ENCODE peak calls at places on chromosome 21, in six cellular contexts. One of them, this sample, is unnamed.

GRCh38 chr21:29657228-29657989 is 282.4 kb downstream of the GRIK1 start:
- DNase-seq in kidney epithelial cell: no peak
- DNase-seq in spleen: no peak
- DNase-seq in CD8-positive, alpha-beta T cell: no peak
- DNase-seq in AG04450: no peak
- DNase-seq in LNCaP clone FGC: no peak
- DNase-seq in this sample: no peak

GRCh38 chr21:40146201-40146890 is 279.1 kb downstream of the PCP4 start:
- DNase-seq in kidney epithelial cell: no peak
- DNase-seq in spleen: no peak
- DNase-seq in CD8-positive, alpha-beta T cell: no peak
- DNase-seq in AG04450: no peak
- DNase-seq in LNCaP clone FGC: peak
- DNase-seq in this sample: no peak

GRCh38 chr21:36769051-36769867 is 70.3 kb downstream of the SIM2 start:
- DNase-seq in kidney epithelial cell: no peak
- DNase-seq in spleen: no peak
- DNase-seq in CD8-positive, alpha-beta T cell: no peak
- DNase-seq in AG04450: no peak
- DNase-seq in LNCaP clone FGC: peak
- DNase-seq in this sample: no peak

GRCh38 chr21:37257967-37258877 is 8.9 kb downstream of the VPS26C start:
- DNase-seq in kidney epithelial cell: no peak
- DNase-seq in spleen: peak
- DNase-seq in CD8-positive, alpha-beta T cell: peak
- DNase-seq in AG04450: no peak
- DNase-seq in LNCaP clone FGC: peak
- DNase-seq in this sample: no peak

GRCh38 chr21:34037446-34037845 is 35.9 kb upstream of the MRPS6 start:
- DNase-seq in kidney epithelial cell: no peak
- DNase-seq in spleen: no peak
- DNase-seq in CD8-positive, alpha-beta T cell: no peak
- DNase-seq in AG04450: peak
- DNase-seq in LNCaP clone FGC: no peak
- DNase-seq in this sample: no peak

GRCh38 chr21:29499229-29499628 is 200.5 kb downstream of the BACH1 start:
- DNase-seq in kidney epithelial cell: no peak
- DNase-seq in spleen: no peak
- DNase-seq in CD8-positive, alpha-beta T cell: no peak
- DNase-seq in AG04450: no peak
- DNase-seq in LNCaP clone FGC: no peak
- DNase-seq in this sample: no peak

GRCh38 chr21:35850029-35850428 is 210.3 kb downstream of the SETD4 start:
- DNase-seq in kidney epithelial cell: no peak
- DNase-seq in spleen: no peak
- DNase-seq in CD8-positive, alpha-beta T cell: no peak
- DNase-seq in AG04450: peak
- DNase-seq in LNCaP clone FGC: no peak
- DNase-seq in this sample: no peak

GRCh38 chr21:26717146-26717739 is 128.0 kb downstream of the ADAMTS1 start:
- DNase-seq in kidney epithelial cell: no peak
- DNase-seq in spleen: no peak
- DNase-seq in CD8-positive, alpha-beta T cell: no peak
- DNase-seq in AG04450: no peak
- DNase-seq in LNCaP clone FGC: no peak
- DNase-seq in this sample: no peak

GRCh38 chr21:17602874-17603273 is 9.8 kb downstream of the BTG3 start:
- DNase-seq in kidney epithelial cell: no peak
- DNase-seq in spleen: no peak
- DNase-seq in CD8-positive, alpha-beta T cell: no peak
- DNase-seq in AG04450: no peak
- DNase-seq in LNCaP clone FGC: no peak
- DNase-seq in this sample: no peak

GRCh38 chr21:29277442-29277841 is 21.3 kb upstream of the BACH1 start:
- DNase-seq in kidney epithelial cell: no peak
- DNase-seq in spleen: no peak
- DNase-seq in CD8-positive, alpha-beta T cell: no peak
- DNase-seq in AG04450: no peak
- DNase-seq in LNCaP clone FGC: no peak
- DNase-seq in this sample: no peak

GRCh38 chr21:17406202-17406601 is 106.6 kb upstream of the CXADR start:
- DNase-seq in kidney epithelial cell: no peak
- DNase-seq in spleen: no peak
- DNase-seq in CD8-positive, alpha-beta T cell: no peak
- DNase-seq in AG04450: no peak
- DNase-seq in LNCaP clone FGC: no peak
- DNase-seq in this sample: no peak

GRCh38 chr21:25307489-25307888 is 299.8 kb downstream of the MRPL39 start:
- DNase-seq in kidney epithelial cell: no peak
- DNase-seq in spleen: no peak
- DNase-seq in CD8-positive, alpha-beta T cell: no peak
- DNase-seq in AG04450: peak
- DNase-seq in LNCaP clone FGC: no peak
- DNase-seq in this sample: no peak

GRCh38 chr21:31414601-31415000 is 70.5 kb upstream of the TIAM1 start:
- DNase-seq in kidney epithelial cell: no peak
- DNase-seq in spleen: no peak
- DNase-seq in CD8-positive, alpha-beta T cell: no peak
- DNase-seq in AG04450: no peak
- DNase-seq in LNCaP clone FGC: no peak
- DNase-seq in this sample: no peak

GRCh38 chr21:34802180-34802899 is 133.5 kb downstream of the CLIC6 start:
- DNase-seq in kidney epithelial cell: no peak
- DNase-seq in spleen: no peak
- DNase-seq in CD8-positive, alpha-beta T cell: no peak
- DNase-seq in AG04450: no peak
- DNase-seq in LNCaP clone FGC: no peak
- DNase-seq in this sample: no peak

GRCh38 chr21:33703750-33704606 is 61.7 kb downstream of the ITSN1 start:
- DNase-seq in kidney epithelial cell: no peak
- DNase-seq in spleen: no peak
- DNase-seq in CD8-positive, alpha-beta T cell: no peak
- DNase-seq in AG04450: no peak
- DNase-seq in LNCaP clone FGC: no peak
- DNase-seq in this sample: no peak

GRCh38 chr21:26124421-26124833 is 46.1 kb downstream of the APP start:
- DNase-seq in kidney epithelial cell: no peak
- DNase-seq in spleen: no peak
- DNase-seq in CD8-positive, alpha-beta T cell: no peak
- DNase-seq in AG04450: no peak
- DNase-seq in LNCaP clone FGC: peak
- DNase-seq in this sample: no peak

GRCh38 chr21:46649356-46649755 is 13.9 kb downstream of the PRMT2 start:
- DNase-seq in kidney epithelial cell: no peak
- DNase-seq in spleen: peak
- DNase-seq in CD8-positive, alpha-beta T cell: no peak
- DNase-seq in AG04450: no peak
- DNase-seq in LNCaP clone FGC: no peak
- DNase-seq in this sample: no peak

GRCh38 chr21:34795152-34796141 is 126.7 kb downstream of the CLIC6 start:
- DNase-seq in kidney epithelial cell: no peak
- DNase-seq in spleen: no peak
- DNase-seq in CD8-positive, alpha-beta T cell: no peak
- DNase-seq in AG04450: no peak
- DNase-seq in LNCaP clone FGC: no peak
- DNase-seq in this sample: peak

GRCh38 chr21:32570456-32570855 is 14.9 kb downstream of the TCP10L start:
- DNase-seq in kidney epithelial cell: no peak
- DNase-seq in spleen: no peak
- DNase-seq in CD8-positive, alpha-beta T cell: no peak
- DNase-seq in AG04450: no peak
- DNase-seq in LNCaP clone FGC: no peak
- DNase-seq in this sample: no peak

GRCh38 chr21:35198004-35198403 is 148.9 kb upstream of the RUNX1 start:
- DNase-seq in kidney epithelial cell: peak
- DNase-seq in spleen: no peak
- DNase-seq in CD8-positive, alpha-beta T cell: no peak
- DNase-seq in AG04450: peak
- DNase-seq in LNCaP clone FGC: no peak
- DNase-seq in this sample: peak

GRCh38 chr21:24514081-24514733 is 1093.1 kb downstream of the MRPL39 start:
- DNase-seq in kidney epithelial cell: no peak
- DNase-seq in spleen: no peak
- DNase-seq in CD8-positive, alpha-beta T cell: no peak
- DNase-seq in AG04450: no peak
- DNase-seq in LNCaP clone FGC: no peak
- DNase-seq in this sample: no peak

GRCh38 chr21:31233711-31234110 is 110.3 kb downstream of the TIAM1 start:
- DNase-seq in kidney epithelial cell: no peak
- DNase-seq in spleen: no peak
- DNase-seq in CD8-positive, alpha-beta T cell: no peak
- DNase-seq in AG04450: no peak
- DNase-seq in LNCaP clone FGC: no peak
- DNase-seq in this sample: no peak

GRCh38 chr21:33470701-33471100 is 9.1 kb downstream of the TMEM50B start:
- DNase-seq in kidney epithelial cell: no peak
- DNase-seq in spleen: no peak
- DNase-seq in CD8-positive, alpha-beta T cell: no peak
- DNase-seq in AG04450: no peak
- DNase-seq in LNCaP clone FGC: no peak
- DNase-seq in this sample: no peak

GRCh38 chr21:35390013-35390776 is 341.1 kb upstream of the RUNX1 start:
- DNase-seq in kidney epithelial cell: peak
- DNase-seq in spleen: no peak
- DNase-seq in CD8-positive, alpha-beta T cell: no peak
- DNase-seq in AG04450: no peak
- DNase-seq in LNCaP clone FGC: no peak
- DNase-seq in this sample: peak

GRCh38 chr21:18951291-18952038 is 547.9 kb upstream of the TMPRSS15 start:
- DNase-seq in kidney epithelial cell: peak
- DNase-seq in spleen: no peak
- DNase-seq in CD8-positive, alpha-beta T cell: no peak
- DNase-seq in AG04450: no peak
- DNase-seq in LNCaP clone FGC: peak
- DNase-seq in this sample: no peak

GRCh38 chr21:18950045-18950740 is 546.6 kb upstream of the TMPRSS15 start:
- DNase-seq in kidney epithelial cell: no peak
- DNase-seq in spleen: no peak
- DNase-seq in CD8-positive, alpha-beta T cell: no peak
- DNase-seq in AG04450: no peak
- DNase-seq in LNCaP clone FGC: no peak
- DNase-seq in this sample: no peak

GRCh38 chr21:18959817-18960216 is 556.2 kb upstream of the TMPRSS15 start:
- DNase-seq in kidney epithelial cell: no peak
- DNase-seq in spleen: no peak
- DNase-seq in CD8-positive, alpha-beta T cell: no peak
- DNase-seq in AG04450: no peak
- DNase-seq in LNCaP clone FGC: no peak
- DNase-seq in this sample: no peak

DNA sequence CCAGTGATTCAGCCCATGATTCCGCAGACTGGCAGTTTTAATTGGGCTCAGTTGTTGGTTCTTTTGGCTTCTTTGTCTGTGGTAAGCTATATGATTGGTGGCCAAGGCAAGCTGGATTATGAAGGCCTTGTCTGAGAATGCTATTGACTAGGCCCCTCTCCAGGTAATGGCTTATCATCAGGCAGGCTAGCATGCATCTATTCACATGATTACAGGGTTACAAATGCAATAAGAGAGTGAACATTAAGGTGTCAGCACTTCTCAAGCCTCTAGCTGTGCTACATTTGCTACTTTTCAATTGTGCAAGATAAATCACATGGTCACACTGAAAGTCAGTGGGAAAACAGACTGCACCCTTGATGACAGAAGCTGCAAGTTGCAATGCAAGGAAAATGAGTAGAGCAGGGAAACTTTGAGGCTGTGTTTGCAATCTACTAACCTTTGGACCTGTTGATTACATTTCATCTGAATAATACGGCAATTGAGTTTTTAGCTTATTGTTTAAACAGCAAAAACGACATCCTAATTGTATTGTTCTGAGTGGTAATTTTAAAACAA is 550.9 kb upstream of the TMPRSS15 start:
- DNase-seq in kidney epithelial cell: no peak
- DNase-seq in spleen: no peak
- DNase-seq in CD8-positive, alpha-beta T cell: no peak
- DNase-seq in AG04450: no peak
- DNase-seq in LNCaP clone FGC: no peak
- DNase-seq in this sample: no peak
- H3K4me3 ChIP-seq in kidney epithelial cell: no peak
- H3K4me3 ChIP-seq in spleen: no peak
- H3K4me3 ChIP-seq in CD8-positive, alpha-beta T cell: no peak
- H3K4me3 ChIP-seq in AG04450: no peak
- H3K4me3 ChIP-seq in LNCaP clone FGC: no peak
- H3K4me3 ChIP-seq in this sample: no peak

GRCh38 chr21:41169258-41169576 is 1.3 kb downstream of the BACE2 start:
- DNase-seq in kidney epithelial cell: no peak
- DNase-seq in spleen: no peak
- DNase-seq in CD8-positive, alpha-beta T cell: no peak
- DNase-seq in AG04450: no peak
- DNase-seq in LNCaP clone FGC: no peak
- DNase-seq in this sample: no peak
- H3K4me3 ChIP-seq in kidney epithelial cell: peak
- H3K4me3 ChIP-seq in spleen: peak
- H3K4me3 ChIP-seq in CD8-positive, alpha-beta T cell: no peak
- H3K4me3 ChIP-seq in AG04450: peak
- H3K4me3 ChIP-seq in LNCaP clone FGC: no peak
- H3K4me3 ChIP-seq in this sample: peak

DNA sequence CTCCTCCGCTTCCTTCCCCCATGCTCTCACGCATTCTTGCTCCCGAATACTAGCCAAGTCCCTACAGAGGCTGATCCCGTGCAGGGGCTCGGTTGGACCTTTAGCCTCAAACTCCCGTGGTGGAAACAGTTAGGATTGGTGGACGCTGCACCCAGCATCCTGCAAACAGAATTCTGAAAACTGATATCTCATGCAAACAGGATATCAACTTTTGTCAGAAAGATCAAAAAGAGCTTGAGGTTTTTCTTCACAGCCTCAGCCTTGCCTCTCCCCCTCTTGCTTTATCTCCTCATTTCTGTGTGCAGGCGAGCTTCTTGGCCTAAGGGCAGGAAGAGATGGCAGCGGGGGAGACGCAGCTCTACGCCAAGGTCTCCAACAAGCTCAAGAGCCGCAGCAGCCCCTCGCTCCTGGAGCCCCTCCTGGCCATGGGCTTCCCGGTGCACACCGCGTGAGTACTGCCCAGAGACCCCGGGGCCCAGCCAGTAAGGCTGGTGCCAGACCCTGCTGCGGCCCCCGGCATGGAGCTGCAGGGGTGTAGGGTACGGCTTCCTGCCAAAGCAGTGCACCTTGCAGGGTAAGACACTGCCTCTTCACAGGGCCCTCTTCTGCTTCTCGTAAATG is at the start of gene UBASH3A:
- DNase-seq in kidney epithelial cell: no peak
- DNase-seq in spleen: peak
- DNase-seq in CD8-positive, alpha-beta T cell: peak
- DNase-seq in AG04450: no peak
- DNase-seq in LNCaP clone FGC: no peak
- DNase-seq in this sample: no peak
- H3K4me3 ChIP-seq in kidney epithelial cell: no peak
- H3K4me3 ChIP-seq in spleen: peak
- H3K4me3 ChIP-seq in CD8-positive, alpha-beta T cell: peak
- H3K4me3 ChIP-seq in AG04450: no peak
- H3K4me3 ChIP-seq in LNCaP clone FGC: no peak
- H3K4me3 ChIP-seq in this sample: no peak

DNA sequence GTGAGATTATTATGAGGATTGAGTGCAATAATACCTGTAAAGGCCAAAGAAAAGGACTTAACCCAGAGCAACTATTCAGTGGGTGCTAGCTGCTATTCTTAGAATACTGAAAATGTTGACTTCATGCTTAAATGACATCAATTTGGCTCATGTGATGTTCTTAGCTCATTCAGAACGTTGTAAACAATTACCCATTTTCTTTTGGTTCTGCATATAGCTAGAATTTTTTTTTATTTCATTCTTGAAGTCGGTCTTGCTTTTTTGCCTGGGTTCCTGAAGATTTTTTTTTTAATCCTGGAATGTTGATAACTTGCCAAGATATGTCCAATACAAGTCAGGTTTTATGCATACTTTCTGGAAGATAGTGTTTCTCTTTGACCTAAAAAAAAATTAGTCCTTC is 772.0 kb downstream of the LTN1 start:
- DNase-seq in kidney epithelial cell: no peak
- DNase-seq in spleen: no peak
- DNase-seq in CD8-positive, alpha-beta T cell: no peak
- DNase-seq in AG04450: no peak
- DNase-seq in LNCaP clone FGC: no peak
- DNase-seq in this sample: no peak
- H3K4me3 ChIP-seq in kidney epithelial cell: no peak
- H3K4me3 ChIP-seq in spleen: no peak
- H3K4me3 ChIP-seq in CD8-positive, alpha-beta T cell: no peak
- H3K4me3 ChIP-seq in AG04450: no peak
- H3K4me3 ChIP-seq in LNCaP clone FGC: no peak
- H3K4me3 ChIP-seq in this sample: no peak